ENCODE peak calls at places on chromosomes 3 and 15, in eight cellular contexts. J, O, N, S, I, B, M and Y are unnamed samples.

GRCh38 chr3:20013396-20013795 is 1.3 kb upstream of the PP2D1 start:
- DNase-seq in S (no peak), M (no peak), O (no peak), B (no peak), I (no peak), N (no peak), J (no peak), Y (no peak)

GRCh38 chr3:55899887-55900286 is 412.8 kb upstream of the WNT5A start:
- DNase-seq in S (no peak), O (no peak), M (no peak), N (no peak), B (no peak), J (no peak), I (peak; percentile 4), Y (no peak)

GRCh38 chr3:80439490-80439889 is 671.7 kb upstream of the ROBO1 start:
- DNase-seq in I (no peak), J (no peak), M (no peak), B (no peak), S (no peak), N (no peak), O (no peak), Y (no peak)

GRCh38 chr3:12195231-12195630 is 36.5 kb upstream of the TIMP4 start:
- DNase-seq in B (no peak), I (no peak), M (no peak), S (peak; percentile 56), N (no peak), J (no peak), O (no peak), Y (no peak)

GRCh38 chr15:67403428-67403827 is 117.5 kb upstream of the C15orf61 start:
- DNase-seq in M (no peak), I (no peak), B (no peak), S (no peak), O (no peak), J (no peak), N (no peak), Y (no peak)

GRCh38 chr3:52843116-52843865 is 8.5 kb upstream of the MUSTN1 start:
- DNase-seq in M (no peak), B (no peak), N (no peak), O (no peak), J (no peak), I (no peak), S (no peak), Y (no peak)

GRCh38 chr3:62027796-62028195 is 345.6 kb downstream of the FEZF2 start:
- DNase-seq in S (peak; percentile 75), B (no peak), O (no peak), M (no peak), N (no peak), I (no peak), J (no peak), Y (no peak)

GRCh38 chr3:58434990-58435389 is 1.4 kb upstream of the PDHB start:
- DNase-seq in M (no peak), J (no peak), N (no peak), I (no peak), S (peak; percentile 90), O (no peak), B (peak; percentile 81), Y (no peak)

GRCh38 chr15:82648257-82649103 is 1.3 kb upstream of the CPEB1 start:
- DNase-seq in O (no peak), B (no peak), I (no peak), N (no peak), M (no peak), S (no peak), J (peak; percentile 25), Y (no peak)

GRCh38 chr15:41994171-41994650 is 21.9 kb upstream of the EHD4 start:
- DNase-seq in O (no peak), B (no peak), N (no peak), I (no peak), J (no peak), M (no peak), S (no peak), Y (no peak)

GRCh38 chr15:50192926-50193595 is 11.1 kb downstream of the SLC27A2 start:
- DNase-seq in B (no peak), J (no peak), N (no peak), O (no peak), I (no peak), M (no peak), S (no peak), Y (no peak)

GRCh38 chr3:115503386-115503785 is 119.9 kb upstream of the GAP43 start:
- DNase-seq in B (no peak), I (no peak), N (no peak), M (no peak), J (no peak), O (no peak), S (no peak), Y (no peak)
- H3K4me1 ChIP-seq in B (no peaks in the 10 kb centered on the region), I (no peaks in the 10 kb centered on the region), N (no peaks in the 10 kb centered on the region), M (no peaks in the 10 kb centered on the region), J (no peaks in the 10 kb centered on the region), O (no peaks in the 10 kb centered on the region), S (no peaks in the 10 kb centered on the region), Y (no peaks in the 10 kb centered on the region)

DNA sequence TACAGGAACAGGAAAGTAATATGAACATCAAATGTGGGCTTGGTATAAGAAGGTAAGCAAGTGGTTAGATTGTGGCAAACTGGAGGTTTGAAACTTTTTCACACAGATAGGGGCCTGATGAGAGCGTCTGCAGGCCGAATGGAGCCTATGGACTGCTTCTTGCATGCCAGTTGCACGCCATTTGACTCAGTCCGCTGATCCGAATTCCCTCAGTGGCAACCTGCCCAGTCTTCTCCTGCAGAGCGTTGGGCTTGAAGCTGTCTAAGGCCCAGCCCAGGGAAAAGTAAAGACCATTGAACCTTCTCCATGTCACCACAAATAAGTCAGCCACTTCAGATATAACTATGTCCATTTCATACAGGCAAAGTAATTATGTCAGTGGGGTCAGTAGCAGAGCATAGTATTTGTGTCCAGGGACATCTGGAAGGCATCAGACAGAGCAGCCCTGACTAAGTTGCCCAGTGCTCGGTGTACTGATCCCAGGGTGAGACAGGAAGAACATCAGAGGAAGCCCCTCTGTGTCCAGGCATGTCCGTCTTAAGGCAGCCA is 45.9 kb downstream of the ZBTB38 start:
- DNase-seq in O (no peak), J (no peak), S (peak; percentile 83), M (no peak), N (no peak), I (no peak), B (no peak), Y (no peak)
- H3K4me1 ChIP-seq in O (no peaks in the 10 kb centered on the region), J (peaks cover 9% of the 10 kb centered on the region), S (peaks cover 52% of the 10 kb centered on the region), M (peaks cover 61% of the 10 kb centered on the region), N (peaks cover 25% of the 10 kb centered on the region), I (peaks cover 28% of the 10 kb centered on the region), B (peaks cover 51% of the 10 kb centered on the region), Y (peaks cover 85% of the 10 kb centered on the region)

GRCh38 chr3:131390331-131390730 is 8.8 kb downstream of the NUDT16 start:
- DNase-seq in S (no peak), I (no peak), M (no peak), O (no peak), N (no peak), J (no peak), B (no peak), Y (no peak)

GRCh38 chr3:131381445-131382291 is at the start of gene NUDT16:
- DNase-seq in J (peak; percentile 100), B (peak; percentile 99), N (peak; percentile 100), S (peak; percentile 99), M (peak; percentile 100), I (peak; percentile 94), O (peak; percentile 100), Y (peak; percentile 98)

GRCh38 chr3:131388400-131388799 is 6.8 kb downstream of the NUDT16 start:
- DNase-seq in B (no peak), S (peak; percentile 37), J (no peak), M (no peak), N (no peak), O (no peak), I (no peak), Y (no peak)

GRCh38 chr3:131387796-131388195 is 6.2 kb downstream of the NUDT16 start:
- DNase-seq in B (no peak), M (no peak), S (no peak), N (no peak), J (no peak), I (no peak), O (no peak), Y (no peak)

DNA sequence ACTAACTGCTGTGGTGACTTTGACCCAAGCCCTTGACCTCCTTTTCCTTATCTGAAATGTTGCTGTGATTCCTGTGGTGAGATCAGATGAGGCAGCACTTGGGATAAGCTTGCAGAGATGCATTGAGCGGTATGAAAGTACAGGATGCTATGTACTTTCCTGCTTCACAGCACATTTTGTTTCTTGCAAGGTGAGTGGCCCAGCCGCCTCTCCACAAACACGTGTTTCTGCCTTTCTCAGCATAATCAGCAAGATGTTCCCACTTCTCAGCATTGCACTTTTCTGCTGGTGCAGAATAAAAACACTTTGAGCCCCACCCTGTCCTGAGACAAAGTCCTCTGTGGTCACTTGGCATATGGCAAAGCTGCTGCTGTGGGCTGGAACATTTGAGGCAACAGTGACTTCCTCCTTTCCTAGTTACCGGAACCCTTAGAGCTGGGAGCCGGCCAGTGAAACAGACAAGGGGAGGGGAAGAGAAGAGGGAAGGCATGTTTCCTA is 4.9 kb downstream of the NUDT16 start:
- DNase-seq in M (peak; percentile 88), S (no peak), N (peak; percentile 79), I (no peak), B (no peak), O (peak; percentile 83), J (no peak), Y (peak; percentile 13)
- H3K4me1 ChIP-seq in M (peaks cover 40% of the 10 kb centered on the region), S (no peaks in the 10 kb centered on the region), N (peaks cover 35% of the 10 kb centered on the region), I (no peaks in the 10 kb centered on the region), B (peaks cover 9% of the 10 kb centered on the region), O (no peaks in the 10 kb centered on the region), J (no peaks in the 10 kb centered on the region), Y (peaks cover 7% of the 10 kb centered on the region)

DNA sequence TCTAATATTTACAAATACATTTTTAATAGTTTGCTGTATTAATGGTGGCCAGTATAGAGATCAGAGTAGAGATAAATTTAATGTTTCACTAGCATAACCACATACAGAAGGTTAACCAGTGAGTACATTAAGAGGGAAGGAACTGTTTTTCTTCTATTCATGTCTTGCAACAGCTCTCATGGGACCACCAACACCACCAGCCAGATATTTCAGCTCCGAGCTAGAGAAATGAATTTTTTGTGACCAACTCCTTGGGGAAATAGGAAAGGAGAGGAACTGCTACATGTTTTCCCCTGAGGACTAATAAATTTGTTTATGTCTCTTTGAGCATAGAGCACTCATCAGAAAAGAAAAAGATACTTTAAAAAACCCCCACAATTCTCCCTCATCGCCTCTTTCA is 247.5 kb downstream of the MBNL1 start:
- DNase-seq in O (no peak), N (no peak), S (no peak), I (no peak), J (no peak), B (no peak), M (no peak), Y (no peak)
- H3K4me1 ChIP-seq in O (no peaks in the 10 kb centered on the region), N (no peaks in the 10 kb centered on the region), S (no peaks in the 10 kb centered on the region), I (no peaks in the 10 kb centered on the region), J (no peaks in the 10 kb centered on the region), B (no peaks in the 10 kb centered on the region), M (no peaks in the 10 kb centered on the region), Y (no peaks in the 10 kb centered on the region)